ENCODE peak calls at places on chromosomes 1 and 21, in four cellular contexts. S is HepG2, W is K562, R is A549. L is an unnamed sample.

GRCh38 chr1:95281781-95282495 is 47.9 kb downstream of the RWDD3 start:
- DNase-seq in S (no peak), W (no peak), R (no peak), L (no peak)

GRCh38 chr1:155858805-155859233 is 548 bp upstream of the SYT11 start:
- DNase-seq in S (no peak), W (no peak), R (no peak), L (no peak)

GRCh38 chr1:5769760-5770159 is 222.5 kb downstream of the NPHP4 start:
- DNase-seq in S (no peak), W (no peak), R (no peak), L (no peak)

GRCh38 chr1:6419803-6420593 is at the start of gene HES2:
- DNase-seq in S (no peak), W (peak), R (no peak), L (no peak)

GRCh38 chr1:52786148-52786547 is 56.4 kb upstream of the ZYG11A start:
- DNase-seq in S (no peak), W (no peak), R (no peak), L (no peak)

GRCh38 chr1:59691261-59691660 is 123.5 kb upstream of the HOOK1 start:
- DNase-seq in S (no peak), W (no peak), R (no peak), L (no peak)

GRCh38 chr1:194755241-194755953 is 1569.0 kb upstream of the B3GALT2 start:
- DNase-seq in S (no peak), W (no peak), R (no peak), L (no peak)

GRCh38 chr1:180577361-180577760 is 18.6 kb downstream of the OVAAL start:
- DNase-seq in S (no peak), W (no peak), R (no peak), L (no peak)

GRCh38 chr1:103513720-103514119 is 11.8 kb upstream of the RNPC3 start:
- DNase-seq in S (no peak), W (no peak), R (no peak), L (no peak)

GRCh38 chr1:202084791-202085681 is 37.7 kb upstream of the GPR37L1 start:
- DNase-seq in S (peak), W (peak), R (peak), L (no peak)

GRCh38 chr1:150072959-150073358 is 5.4 kb downstream of the VPS45 start:
- DNase-seq in S (no peak), W (no peak), R (peak), L (no peak)

GRCh38 chr21:14376854-14377253 is 6.1 kb downstream of the HSPA13 start:
- DNase-seq in S (no peak), W (no peak), R (peak), L (no peak)

GRCh38 chr1:9449976-9450696 is 89.1 kb upstream of the SLC25A33 start:
- DNase-seq in S (no peak), W (no peak), R (no peak), L (no peak)

GRCh38 chr1:246068113-246068512 is 439.0 kb downstream of the SMYD3 start:
- DNase-seq in S (no peak), W (no peak), R (no peak), L (no peak)

GRCh38 chr1:91282695-91283420 is 121.8 kb downstream of the HFM1 start:
- DNase-seq in S (peak), W (peak), R (peak), L (peak)

GRCh38 chr1:184555665-184556641 is 169.1 kb downstream of the C1orf21 start:
- DNase-seq in S (no peak), W (no peak), R (no peak), L (no peak)

GRCh38 chr1:197621761-197622160 is 153.5 kb downstream of the DENND1B start:
- DNase-seq in S (no peak), W (no peak), R (no peak), L (no peak)

GRCh38 chr1:231238298-231238697 is 2.7 kb upstream of the GNPAT start:
- DNase-seq in S (peak), W (no peak), R (no peak), L (no peak)

GRCh38 chr1:113538225-113538624 is 147.9 kb downstream of the MAGI3 start:
- DNase-seq in S (no peak), W (no peak), R (no peak), L (no peak)

GRCh38 chr1:25821630-25822091 is 1.9 kb downstream of the MTFR1L start:
- DNase-seq in S (no peak), W (no peak), R (no peak), L (no peak)

GRCh38 chr1:172775598-172776570 is 117.0 kb downstream of the FASLG start:
- DNase-seq in S (no peak), W (no peak), R (no peak), L (no peak)

GRCh38 chr1:248821101-248821500 is 4.6 kb downstream of the SH3BP5L start:
- DNase-seq in S (peak), W (peak), R (peak), L (no peak)

GRCh38 chr1:14705824-14706223 is 107.3 kb downstream of the KAZN start:
- DNase-seq in S (no peak), W (no peak), R (no peak), L (no peak)

GRCh38 chr1:150596095-150596892 is 16.9 kb upstream of the MCL1 start:
- DNase-seq in S (no peak), W (no peak), R (no peak), L (no peak)

GRCh38 chr1:66270122-66270812 is 263.7 kb upstream of the SGIP1 start:
- DNase-seq in S (no peak), W (no peak), R (no peak), L (no peak)

GRCh38 chr1:21491483-21492170 is 17.6 kb upstream of the ALPL start:
- DNase-seq in S (no peak), W (no peak), R (no peak), L (no peak)

GRCh38 chr1:89589515-89589914 is 43.4 kb upstream of the LRRC8C start:
- DNase-seq in S (no peak), W (no peak), R (no peak), L (no peak)

GRCh38 chr1:17731460-17731859 is 23.7 kb upstream of the ACTL8 start:
- DNase-seq in S (no peak), W (no peak), R (no peak), L (no peak)

GRCh38 chr1:239555350-239555749 is 169.0 kb downstream of the CHRM3 start:
- DNase-seq in S (no peak), W (no peak), R (no peak), L (no peak)

GRCh38 chr1:58290685-58291372 is 255.7 kb downstream of the OMA1 start:
- DNase-seq in S (no peak), W (no peak), R (no peak), L (no peak)

GRCh38 chr1:175885247-175885646 is 141.9 kb upstream of the TNR start:
- DNase-seq in S (no peak), W (no peak), R (no peak), L (no peak)

GRCh38 chr1:229694053-229694693 is 68.1 kb downstream of the URB2 start:
- DNase-seq in S (no peak), W (no peak), R (peak), L (no peak)

GRCh38 chr1:39497570-39497969 is 6.1 kb downstream of the BMP8A start:
- DNase-seq in S (no peak), W (no peak), R (no peak), L (no peak)
- TF ChIP-seq CHD2 in S (no peak), W (no peak), R (no peak), L (no peak)

GRCh38 chr1:156913809-156914387 is 6.5 kb upstream of the LRRC71 start:
- DNase-seq in S (no peak), W (no peak), R (no peak), L (no peak)

GRCh38 chr1:156911587-156912298 is 8.7 kb upstream of the LRRC71 start:
- DNase-seq in S (no peak), W (no peak), R (no peak), L (no peak)

GRCh38 chr1:156914440-156914856 is 6.0 kb upstream of the LRRC71 start:
- DNase-seq in S (no peak), W (peak), R (no peak), L (no peak)

GRCh38 chr1:156912310-156912709 is 8.1 kb upstream of the LRRC71 start:
- DNase-seq in S (no peak), W (no peak), R (no peak), L (no peak)

DNA sequence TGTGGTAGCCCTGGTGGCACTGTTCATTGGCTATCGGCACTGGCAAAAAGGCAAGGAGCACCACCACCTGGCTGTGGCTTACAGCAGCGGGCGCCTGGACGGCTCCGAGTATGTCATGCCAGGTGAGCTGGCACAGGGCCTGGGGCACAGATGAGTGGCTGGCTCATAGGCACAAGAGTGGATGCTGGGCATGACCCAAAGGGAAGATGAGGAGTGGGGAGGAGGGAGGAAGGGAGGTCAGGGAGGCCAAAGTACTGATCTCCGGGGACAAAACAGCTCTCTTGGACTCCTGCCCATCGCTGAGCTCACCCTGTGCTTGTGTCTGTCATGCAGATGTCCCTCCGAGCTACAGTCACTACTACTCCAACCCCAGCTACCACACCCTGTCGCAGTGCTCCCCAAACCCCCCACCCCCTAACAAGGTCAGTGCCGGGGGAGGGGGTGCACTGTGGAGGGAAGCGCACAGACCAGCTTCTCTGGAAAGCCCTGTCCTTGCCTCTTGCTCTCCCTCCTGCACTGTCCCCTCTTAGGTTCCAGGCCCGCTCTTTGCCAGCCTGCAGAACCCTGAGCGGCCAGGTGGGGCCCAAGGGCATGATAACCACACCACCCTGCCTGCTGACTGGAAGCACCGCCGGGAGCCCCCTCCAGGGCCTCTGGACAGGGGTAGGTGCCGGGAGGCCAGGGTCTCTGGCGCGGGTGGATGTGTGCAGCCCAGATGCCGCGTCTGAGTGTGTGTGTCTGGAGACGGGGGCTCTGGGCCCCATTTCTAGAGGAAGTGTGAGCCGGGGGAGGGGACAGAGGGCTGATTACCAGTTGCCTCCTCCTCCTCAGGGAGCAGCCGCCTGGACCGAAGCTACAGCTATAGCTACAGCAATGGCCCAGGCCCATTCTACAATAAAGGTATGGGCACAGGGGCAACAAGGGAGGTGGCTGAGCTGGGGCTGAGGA is 7.3 kb upstream of the LRRC71 start:
- DNase-seq in S (no peak), W (peak), R (no peak), L (no peak)
- TF ChIP-seq JUNB in S (no peak), W (no peak), R (no peak), L (no peak)

DNA sequence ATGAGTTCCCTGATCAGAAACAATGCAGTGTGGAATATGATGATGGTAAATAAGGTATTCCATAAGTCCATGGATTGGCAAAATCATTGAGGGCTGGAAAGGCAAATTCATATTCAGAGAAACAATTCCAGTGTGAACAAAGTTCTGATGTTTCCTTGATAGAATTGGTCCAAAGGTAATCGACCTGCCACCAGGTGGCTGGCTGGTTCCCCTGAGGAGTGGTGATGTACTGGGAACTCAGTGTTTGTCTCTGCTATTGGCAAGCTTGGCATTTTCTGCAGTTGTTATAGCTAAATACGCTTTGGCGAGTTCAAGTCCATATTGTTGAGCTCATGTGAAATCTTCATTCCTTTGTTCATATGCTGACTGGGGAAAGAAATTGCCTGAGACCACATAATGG is 165.5 kb upstream of the PTGFR start:
- DNase-seq in S (no peak), W (no peak), R (no peak), L (no peak)
- TF ChIP-seq CTCF in S (no peak), W (no peak), R (no peak), L (no peak)

GRCh38 chr1:97334454-97334853 is 586.4 kb downstream of the DPYD start:
- DNase-seq in S (no peak), W (no peak), R (no peak), L (no peak)
- TF ChIP-seq CHD2 in S (no peak), W (no peak), R (no peak), L (no peak)

GRCh38 chr1:2192031-2192995 is 2.3 kb downstream of the FAAP20 start:
- DNase-seq in S (no peak), W (no peak), R (no peak), L (no peak)
- TF ChIP-seq JUNB in S (no peak), W (no peak), R (no peak), L (no peak)

DNA sequence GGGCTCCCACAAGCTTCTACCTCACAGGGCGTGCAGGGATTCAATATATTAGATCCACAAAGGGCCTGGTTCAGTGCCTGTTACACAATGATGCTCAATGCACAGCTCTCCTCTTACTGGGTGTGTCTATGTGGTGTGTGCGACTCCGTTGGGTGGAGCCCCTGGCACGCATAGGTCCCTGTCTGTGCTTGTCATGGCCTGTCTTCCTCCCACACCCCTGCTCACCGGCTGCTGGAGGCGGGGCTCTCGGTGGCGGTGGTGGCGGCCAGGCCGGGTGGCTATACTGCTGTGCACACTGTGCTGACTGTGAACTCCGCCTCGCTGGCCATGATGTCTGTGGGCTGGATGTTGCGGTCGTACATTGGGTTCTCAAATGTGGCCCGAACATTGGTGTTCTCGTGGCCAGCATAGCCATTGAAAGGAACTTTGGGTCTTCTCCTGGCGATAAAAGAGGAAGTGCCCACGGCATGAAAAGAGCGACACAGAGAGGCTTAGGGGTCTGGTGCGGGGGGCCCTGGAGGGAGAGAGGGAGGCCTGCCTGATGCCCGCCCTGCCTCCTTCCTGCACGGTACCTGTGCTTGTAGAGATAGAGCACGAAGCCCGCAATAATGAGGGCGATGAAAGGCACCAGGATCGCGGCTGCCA is 46.9 kb downstream of the ZSCAN20 start:
- DNase-seq in S (no peak), W (peak), R (no peak), L (no peak)
- TF ChIP-seq CTCF in S (no peak), W (no peak), R (no peak), L (no peak)

GRCh38 chr1:24109686-24110475 is 2.1 kb downstream of the MYOM3 start:
- DNase-seq in S (no peak), W (no peak), R (no peak), L (no peak)

GRCh38 chr1:24107462-24108225 is 4.3 kb downstream of the MYOM3 start:
- DNase-seq in S (no peak), W (no peak), R (peak), L (no peak)

GRCh38 chr1:24109166-24109483 is 2.8 kb downstream of the MYOM3 start:
- DNase-seq in S (no peak), W (no peak), R (no peak), L (no peak)

GRCh38 chr1:24110642-24111263 is 1.2 kb downstream of the MYOM3 start:
- DNase-seq in S (no peak), W (no peak), R (no peak), L (no peak)

DNA sequence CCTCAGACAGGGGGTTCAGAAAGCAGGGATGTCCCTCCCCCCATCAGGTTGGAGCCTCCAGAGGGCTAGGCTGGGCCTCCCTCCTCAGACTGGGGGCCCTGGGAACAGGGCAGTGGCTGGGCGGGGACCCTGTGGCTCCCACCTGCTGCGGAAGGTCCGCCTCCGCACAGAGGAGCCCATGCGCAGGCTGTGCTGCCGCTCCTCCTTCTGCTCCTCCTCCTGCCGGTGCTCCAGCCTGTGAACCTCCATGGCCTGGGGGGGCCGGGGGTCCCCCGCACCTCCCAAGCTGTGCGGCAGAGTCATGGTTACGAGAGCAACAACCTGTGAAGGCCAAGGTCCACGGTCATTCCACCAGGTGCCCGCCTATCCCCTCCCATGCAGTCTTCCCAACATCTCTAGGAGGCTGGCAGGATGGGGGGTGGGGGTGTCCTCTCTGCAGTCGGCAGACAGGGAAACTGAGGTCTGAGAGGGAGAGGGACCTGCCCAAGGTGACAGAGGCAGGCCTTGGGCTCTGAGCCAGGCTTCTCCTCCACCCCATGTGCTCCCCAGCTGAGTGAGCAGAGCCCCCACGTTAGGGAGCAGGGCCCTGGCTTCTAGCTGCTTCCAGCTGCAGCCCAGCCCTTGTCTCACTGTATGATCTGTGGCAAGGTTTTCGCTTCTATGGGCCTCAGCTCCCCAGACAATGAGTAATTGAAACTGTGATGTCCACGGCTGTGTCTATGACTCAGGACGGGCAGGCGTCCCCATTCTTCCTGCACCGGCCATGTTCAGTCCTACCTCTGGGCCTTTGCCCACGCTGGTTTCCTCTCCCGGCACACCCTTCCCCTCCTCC is 3.4 kb downstream of the MYOM3 start:
- DNase-seq in S (peak), W (peak), R (peak), L (no peak)
- TF ChIP-seq CHD2 in S (no peak), W (no peak), R (no peak), L (no peak)

GRCh38 chr1:154178856-154179811 is 12.8 kb downstream of the TPM3 start:
- DNase-seq in S (peak), W (peak), R (no peak), L (no peak)
- TF ChIP-seq JUNB in S (no peak), W (no peak), R (no peak), L (no peak)

GRCh38 chr1:46334030-46334384 is 6.6 kb upstream of the NSUN4 start:
- DNase-seq in S (no peak), W (no peak), R (no peak), L (no peak)

GRCh38 chr1:46333300-46334029 is 7.1 kb upstream of the NSUN4 start:
- DNase-seq in S (peak), W (peak), R (peak), L (peak)
- TF ChIP-seq CTCF in S (peak), W (peak), R (peak), L (peak)

DNA sequence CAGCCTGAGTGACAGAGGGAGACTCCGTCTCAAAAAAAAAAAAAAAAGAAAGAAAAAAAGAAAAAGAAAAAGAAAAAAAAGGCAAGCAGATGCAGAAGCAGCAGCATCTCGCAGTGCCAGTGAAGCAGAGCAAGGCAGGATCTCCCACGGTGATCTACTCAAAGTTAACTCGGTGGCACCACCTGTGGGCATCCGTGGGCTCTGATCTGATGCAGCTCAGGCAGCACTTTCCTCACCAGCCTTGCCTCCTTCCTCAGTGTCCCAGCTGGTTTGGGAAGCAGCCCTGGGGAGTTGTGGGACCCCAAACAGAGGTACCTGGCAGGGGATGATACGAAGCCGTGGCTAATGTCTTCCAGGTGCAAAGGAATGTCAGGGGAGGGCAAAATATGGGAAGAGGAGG is 104.3 kb upstream of the KRTAP19-8 start:
- DNase-seq in S (no peak), W (no peak), R (no peak), L (no peak)
- TF ChIP-seq CHD2 in S (no peak), W (no peak), R (no peak), L (no peak)

L was measured in GM12878.